ENCODE peak calls at places on chromosomes 13 and 19, in eight cellular contexts. A, K, M, J, D, N, I and L are unnamed samples.
A peak's percentile ranks its signal among the peaks of the same experiment; 100 is the strongest.

GRCh38 chr19:43526884-43527859 is at the start of gene ETHE1:
- DNase-seq in A (no peak), D (peak; percentile 90), M (peak; percentile 92), K (peak; percentile 89), J (peak; percentile 75), I (peak; percentile 92), N (no peak), L (peak; percentile 76)

GRCh38 chr19:7658219-7658686 is 10.6 kb upstream of the RETN start:
- DNase-seq in N (no peak), K (peak; percentile 63), A (no peak), D (no peak), J (peak; percentile 35), I (peak; percentile 37), M (no peak), L (peak; percentile 92)

GRCh38 chr19:2624537-2625091 is 77.9 kb downstream of the GNG7 start:
- DNase-seq in A (no peak), D (no peak), N (no peak), I (no peak), M (peak; percentile 53), J (no peak), K (peak; percentile 67), L (no peak)

GRCh38 chr13:102974574-102975195 is 91.5 kb downstream of the SLC10A2 start:
- DNase-seq in D (no peak), A (no peak), I (no peak), K (no peak), N (peak; percentile 26), J (no peak), M (no peak), L (no peak)

GRCh38 chr13:76620036-76620435 is 266.2 kb downstream of the KCTD12 start:
- DNase-seq in M (no peak), A (no peak), K (no peak), J (no peak), D (no peak), I (no peak), N (no peak), L (no peak)

GRCh38 chr13:79659161-79659560 is 178.2 kb downstream of the NDFIP2 start:
- DNase-seq in K (peak; percentile 10), N (no peak), D (no peak), A (no peak), J (peak; percentile 58), M (peak; percentile 33), I (no peak), L (no peak)

GRCh38 chr19:44694184-44694579 is 4.8 kb upstream of the CEACAM16 start:
- DNase-seq in J (peak; percentile 26), N (no peak), K (peak; percentile 53), D (peak; percentile 58), I (no peak), A (no peak), M (no peak), L (no peak)

GRCh38 chr19:38952395-38953165 is 21.8 kb downstream of the MRPS12 start:
- DNase-seq in I (peak; percentile 26), J (peak; percentile 62), N (no peak), M (no peak), A (no peak), D (peak; percentile 45), K (peak; percentile 80), L (peak; percentile 49)

GRCh38 chr19:19343762-19344161 is 23.1 kb downstream of the MAU2 start:
- DNase-seq in K (no peak), A (no peak), D (no peak), M (no peak), J (no peak), I (no peak), N (no peak), L (no peak)

GRCh38 chr19:19341026-19341425 is 20.4 kb downstream of the MAU2 start:
- DNase-seq in J (no peak), A (no peak), D (no peak), I (no peak), K (no peak), N (no peak), M (no peak), L (no peak)

GRCh38 chr19:19345232-19345631 is 24.6 kb downstream of the MAU2 start:
- DNase-seq in M (no peak), K (no peak), N (no peak), I (no peak), A (no peak), J (no peak), D (no peak), L (no peak)

GRCh38 chr19:19343016-19343362 is 22.4 kb downstream of the MAU2 start:
- DNase-seq in N (no peak), M (no peak), A (no peak), I (no peak), J (no peak), D (no peak), K (no peak), L (no peak)

GRCh38 chr19:19342086-19343015 is 21.7 kb downstream of the MAU2 start:
- DNase-seq in N (no peak), M (peak; percentile 94), J (peak; percentile 69), A (peak; percentile 26), K (peak; percentile 89), D (peak; percentile 87), I (peak; percentile 65), L (no peak)
- TF ChIP-seq POLR2AphosphoS5 in N (peak; percentile 21), M (no peak), J (peak; percentile 58), A (no peak), K (no peak), D (no peak), I (no peak), L (no peak)

DNA sequence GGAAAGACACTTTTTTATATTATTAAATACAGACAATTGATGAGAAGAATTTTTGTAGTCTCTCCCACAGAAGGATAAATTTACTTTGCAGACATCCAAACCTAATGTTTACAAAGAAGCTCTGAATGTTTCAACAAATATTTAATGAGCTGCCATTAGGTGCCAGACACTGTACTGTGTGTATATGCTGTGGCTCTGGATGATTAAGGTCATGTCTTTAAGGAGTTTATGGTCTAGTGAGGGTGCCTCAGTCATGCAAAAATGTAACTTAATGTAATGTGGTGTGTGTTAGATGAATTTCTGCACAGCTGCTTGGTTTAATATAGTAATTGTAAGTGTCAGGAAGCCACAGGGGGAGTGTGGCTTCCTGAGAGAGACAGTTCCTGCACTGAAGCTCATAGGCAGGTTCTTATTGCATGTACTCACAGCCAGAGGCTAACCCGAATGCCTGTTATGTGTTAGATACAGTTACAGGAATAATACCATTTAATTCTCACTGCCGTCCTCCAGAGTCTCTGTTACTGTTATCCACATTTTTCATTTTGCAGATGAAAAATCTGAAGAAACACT is 43.3 kb downstream of the SPATA13 start:
- DNase-seq in I (no peak), D (no peak), A (no peak), N (no peak), K (no peak), M (no peak), J (peak; percentile 31), L (peak; percentile 24)
- TF ChIP-seq POLR2AphosphoS5 in I (no peak), D (no peak), A (no peak), N (no peak), K (no peak), M (no peak), J (no peak), L (no peak)

GRCh38 chr19:42275517-42275916 is 6.5 kb downstream of the CIC start:
- DNase-seq in K (no peak), N (no peak), I (no peak), A (no peak), J (no peak), D (no peak), M (no peak), L (no peak)

GRCh38 chr19:42276284-42276683 is 7.2 kb downstream of the CIC start:
- DNase-seq in M (no peak), I (no peak), N (no peak), J (no peak), D (no peak), K (no peak), A (no peak), L (no peak)

GRCh38 chr19:42277821-42278809 is 9.1 kb downstream of the CIC start:
- DNase-seq in D (no peak), N (no peak), I (no peak), M (peak; percentile 82), A (no peak), K (no peak), J (no peak), L (no peak)

GRCh38 chr19:42275103-42275502 is 6.1 kb downstream of the CIC start:
- DNase-seq in N (no peak), J (no peak), A (no peak), K (no peak), D (no peak), I (no peak), M (no peak), L (no peak)

GRCh38 chr19:42276821-42277220 is 7.8 kb downstream of the CIC start:
- DNase-seq in K (no peak), N (no peak), M (no peak), A (no peak), J (no peak), I (no peak), D (no peak), L (no peak)
- TF ChIP-seq POLR2AphosphoS5 in K (no peak), N (no peak), M (no peak), A (no peak), J (no peak), I (no peak), D (no peak), L (no peak)

GRCh38 chr19:15105044-15105443 is 2.2 kb upstream of the SYDE1 start:
- DNase-seq in I (no peak), N (no peak), J (no peak), A (no peak), M (no peak), D (no peak), K (no peak), L (no peak)

GRCh38 chr19:15108145-15108844 is 1.1 kb downstream of the SYDE1 start:
- DNase-seq in J (no peak), M (peak; percentile 47), I (no peak), D (no peak), K (peak; percentile 55), A (no peak), N (no peak), L (no peak)

GRCh38 chr19:15109768-15110417 is 2.7 kb downstream of the SYDE1 start:
- DNase-seq in M (peak; percentile 35), N (no peak), I (no peak), K (no peak), A (no peak), J (no peak), D (no peak), L (no peak)

GRCh38 chr19:15108845-15109767 is 1.9 kb downstream of the SYDE1 start:
- DNase-seq in N (no peak), M (peak; percentile 35), I (no peak), K (no peak), A (no peak), D (no peak), J (no peak), L (no peak)

DNA sequence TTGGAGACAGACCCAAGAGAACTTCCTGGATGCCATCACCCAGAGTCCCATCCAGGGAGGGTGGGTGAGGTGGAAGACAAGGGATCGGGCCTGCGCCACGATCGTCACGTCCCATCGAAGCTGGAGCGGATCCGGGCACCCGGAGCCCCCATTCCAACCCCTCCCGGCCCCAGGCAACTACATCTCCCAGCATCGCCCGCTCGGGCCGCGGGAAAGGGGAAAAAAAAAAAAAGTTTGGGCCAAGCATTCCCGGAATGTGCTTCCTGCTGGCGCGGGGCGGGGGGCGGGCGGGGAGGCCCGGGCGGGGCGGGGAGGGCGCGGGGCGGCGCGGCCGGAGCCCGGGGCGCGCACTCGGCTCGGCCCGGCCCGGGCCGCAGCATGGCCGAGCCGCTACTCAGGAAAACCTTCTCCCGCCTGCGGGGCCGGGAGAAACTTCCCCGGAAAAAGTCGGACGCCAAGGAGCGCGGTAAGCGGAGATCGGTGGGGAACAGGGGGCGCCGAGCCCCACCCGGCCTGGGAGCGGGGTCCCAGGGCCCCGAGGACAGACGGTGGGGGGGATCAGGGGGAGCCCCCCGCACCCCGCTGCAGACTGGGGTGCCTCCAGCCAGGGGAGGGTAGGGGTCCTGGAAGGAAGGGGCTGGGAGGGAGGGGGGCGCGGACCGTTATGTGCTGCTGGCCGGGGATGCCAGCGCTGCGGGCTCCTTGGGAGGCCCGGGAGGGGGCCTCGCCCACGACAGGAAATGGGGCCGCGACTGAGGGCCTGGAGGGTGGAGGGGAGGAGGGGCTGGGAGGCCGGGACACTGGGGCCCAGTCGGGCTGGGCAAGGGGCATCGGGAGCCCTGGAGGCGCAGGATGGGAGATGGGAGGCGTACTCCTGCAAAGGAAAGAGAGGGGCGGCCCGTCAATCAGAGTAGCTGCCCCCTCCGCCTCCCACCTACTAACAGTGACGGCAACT is at the start of gene SYDE1:
- DNase-seq in K (peak; percentile 92), N (no peak), A (no peak), M (peak; percentile 88), D (no peak), J (no peak), I (no peak), L (no peak)
- TF ChIP-seq POLR2AphosphoS5 in K (peak; percentile 54), N (no peak), A (no peak), M (peak; percentile 55), D (no peak), J (no peak), I (peak; percentile 13), L (no peak)